ENCODE peak calls at places on chromosomes 4 and X, in four cellular contexts. T is K562, I is HCT116, F is HepG2. W is an unnamed sample.

GRCh38 chrX:129772796-129773431 is 6.8 kb upstream of the SASH3 start:
- DNase-seq in T (no peak), I (no peak), F (no peak), W (no peak)

GRCh38 chrX:110125435-110125834 is 122.5 kb downstream of the TMEM164 start:
- DNase-seq in T (no peak), I (no peak), F (peak), W (no peak)

GRCh38 chr4:121421594-121421993 is 40.8 kb upstream of the QRFPR start:
- DNase-seq in T (no peak), I (peak), F (no peak), W (no peak)

GRCh38 chr4:108336076-108336475 is 167.3 kb upstream of the LEF1 start:
- DNase-seq in T (no peak), I (no peak), F (no peak), W (no peak)

GRCh38 chrX:261858-262390 is 19.3 kb upstream of the PLCXD1 start:
- DNase-seq in T (no peak), I (no peak), F (no peak), W (no peak)

GRCh38 chr4:28229092-28229491 is 1368.5 kb downstream of the STIM2 start:
- DNase-seq in T (no peak), I (no peak), F (no peak), W (no peak)

GRCh38 chrX:133653363-133653762 is 238.1 kb upstream of the GPC4 start:
- DNase-seq in T (no peak), I (no peak), F (no peak), W (no peak)

GRCh38 chr4:132169660-132170059 is 979.4 kb upstream of the PCDH10 start:
- DNase-seq in T (no peak), I (no peak), F (no peak), W (no peak)

GRCh38 chr4:112279025-112279881 is 6.5 kb downstream of the TIFA start:
- DNase-seq in T (no peak), I (no peak), F (peak), W (no peak)

GRCh38 chrX:113473418-113473817 is 632.8 kb upstream of the AMOT start:
- DNase-seq in T (no peak), I (no peak), F (no peak), W (no peak)

GRCh38 chr4:108171541-108172230 is 3.0 kb upstream of the LEF1 start:
- DNase-seq in T (no peak), I (no peak), F (no peak), W (no peak)

GRCh38 chrX:124018031-124018430 is 56.5 kb downstream of the STAG2 start:
- DNase-seq in T (no peak), I (no peak), F (no peak), W (peak)

GRCh38 chr4:41430796-41431195 is 107.2 kb upstream of the LIMCH1 start:
- DNase-seq in T (no peak), I (no peak), F (no peak), W (no peak)

GRCh38 chrX:132609449-132609848 is 120.6 kb upstream of the MBNL3 start:
- DNase-seq in T (no peak), I (no peak), F (no peak), W (no peak)

GRCh38 chr4:149975172-149975571 is 103.1 kb upstream of the DCLK2 start:
- DNase-seq in T (no peak), I (no peak), F (no peak), W (no peak)

GRCh38 chrX:10399152-10399741 is 221.1 kb downstream of the MID1 start:
- DNase-seq in T (no peak), I (no peak), F (no peak), W (no peak)

GRCh38 chr4:67725132-67725531 is 24.2 kb upstream of the UBA6 start:
- DNase-seq in T (no peak), I (no peak), F (no peak), W (no peak)

GRCh38 chr4:57051524-57051923 is 58.7 kb downstream of the IGFBP7 start:
- DNase-seq in T (no peak), I (no peak), F (no peak), W (no peak)

GRCh38 chr4:155079866-155080265 is 128.6 kb upstream of the NPY2R start:
- DNase-seq in T (no peak), I (no peak), F (no peak), W (no peak)
- TF ChIP-seq JUND in T (no peak), I (no peak), F (no peak), W (no peak)

GRCh38 chr4:1234296-1234695 is 14.6 kb downstream of the CTBP1 start:
- DNase-seq in T (no peak), I (no peak), F (no peak), W (no peak)
- TF ChIP-seq JUND in T (no peak), I (no peak), F (no peak), W (no peak)

DNA sequence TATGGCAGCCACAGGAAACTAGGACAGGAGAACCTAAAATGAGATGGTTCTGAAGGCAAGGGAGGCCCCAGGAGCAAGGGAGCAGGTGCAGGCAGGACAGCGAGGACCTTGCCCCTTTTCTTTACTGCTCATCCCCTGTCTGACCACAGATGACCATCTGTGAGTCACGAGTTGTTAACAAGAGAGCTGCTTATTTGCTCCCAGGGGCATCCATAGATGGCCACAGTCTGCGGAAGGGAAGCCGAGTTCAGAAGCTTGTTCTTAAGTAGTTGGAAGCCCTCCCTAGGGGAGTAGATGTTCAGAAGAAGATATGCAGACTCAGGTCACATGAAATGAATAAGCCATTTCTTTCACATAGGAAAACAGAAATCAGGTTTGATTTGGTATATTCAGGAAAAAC is 69.4 kb downstream of the EVC2 start:
- DNase-seq in T (no peak), I (no peak), F (no peak), W (no peak)
- TF ChIP-seq JUND in T (no peak), I (no peak), F (no peak), W (no peak)

GRCh38 chr4:42716996-42717395 is 60.1 kb upstream of the ATP8A1 start:
- DNase-seq in T (no peak), I (no peak), F (no peak), W (no peak)

GRCh38 chr4:42718336-42718735 is 61.4 kb upstream of the ATP8A1 start:
- DNase-seq in T (no peak), I (no peak), F (no peak), W (no peak)

GRCh38 chr4:42712854-42713253 is 55.9 kb upstream of the ATP8A1 start:
- DNase-seq in T (no peak), I (no peak), F (no peak), W (no peak)

GRCh38 chr4:42713371-42713770 is 56.5 kb upstream of the ATP8A1 start:
- DNase-seq in T (no peak), I (no peak), F (no peak), W (no peak)

DNA sequence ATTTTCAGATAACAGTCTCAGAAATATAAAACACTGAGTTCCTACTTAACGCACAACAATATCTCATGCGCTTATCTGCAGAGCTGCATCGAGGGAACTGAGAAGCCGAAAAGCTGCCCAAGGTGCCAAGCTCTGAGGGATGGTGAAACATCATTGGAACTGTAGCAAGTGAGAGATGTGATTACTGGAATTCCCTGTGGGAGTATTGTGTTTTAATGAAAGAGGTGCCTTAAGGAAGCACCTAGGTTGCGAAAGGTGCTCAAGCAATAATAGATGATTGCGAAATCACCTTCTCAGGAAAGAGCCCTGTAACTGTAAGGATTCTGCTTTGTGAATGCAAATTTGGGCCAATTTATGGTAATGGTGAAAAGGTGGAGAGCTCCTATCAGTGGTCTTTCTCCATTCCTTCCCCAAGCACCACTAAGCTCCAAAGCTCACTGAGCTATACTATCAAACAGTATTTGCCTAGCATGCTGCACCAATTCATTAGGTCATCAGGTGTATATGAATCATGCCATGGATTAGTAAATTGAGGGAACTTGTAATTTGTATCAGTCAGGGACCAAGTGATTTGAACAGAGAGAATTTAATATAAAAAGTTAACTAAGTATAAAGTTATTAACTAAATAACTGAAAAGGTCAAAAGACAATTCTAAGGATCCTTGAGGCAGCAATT is 59.0 kb upstream of the ATP8A1 start:
- DNase-seq in T (no peak), I (no peak), F (no peak), W (peak)
- TF ChIP-seq JUND in T (no peak), I (no peak), F (no peak), W (no peak)

GRCh38 chr4:31084806-31085416 is 364.7 kb downstream of the PCDH7 start:
- DNase-seq in T (no peak), I (peak), F (no peak), W (no peak)
- TF ChIP-seq JUND in T (no peak), I (peak), F (no peak), W (no peak)

DNA sequence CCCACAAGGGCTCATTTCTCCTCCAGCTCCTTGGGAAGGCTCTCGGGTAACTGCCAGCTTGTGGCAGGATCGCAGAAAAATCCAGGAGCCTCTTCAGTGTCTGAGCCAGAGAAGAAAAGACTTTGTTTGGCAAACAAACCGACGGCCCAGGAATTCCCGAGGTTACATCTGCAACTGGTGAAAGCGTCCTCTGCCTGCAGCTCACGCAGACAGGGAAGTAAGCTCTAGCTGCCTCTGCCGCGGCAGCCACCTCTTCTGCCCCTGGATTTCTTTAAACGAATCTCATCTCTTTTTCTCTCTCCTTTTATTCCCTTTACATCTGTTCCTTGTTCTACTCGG is 289 bp downstream of the DCHS2 start:
- DNase-seq in T (no peak), I (no peak), F (no peak), W (peak)
- TF ChIP-seq JUND in T (no peak), I (no peak), F (no peak), W (no peak)

GRCh38 chrX:107556967-107557366 is 71.3 kb upstream of the PRPS1 start:
- DNase-seq in T (no peak), I (no peak), F (no peak), W (no peak)
- TF ChIP-seq JUND in T (no peak), I (no peak), F (no peak), W (no peak)

GRCh38 chr4:152460488-152460887 is 75.4 kb downstream of the FBXW7 start:
- DNase-seq in T (no peak), I (no peak), F (peak), W (no peak)
- TF ChIP-seq JUND in T (no peak), I (no peak), F (no peak), W (no peak)

DNA sequence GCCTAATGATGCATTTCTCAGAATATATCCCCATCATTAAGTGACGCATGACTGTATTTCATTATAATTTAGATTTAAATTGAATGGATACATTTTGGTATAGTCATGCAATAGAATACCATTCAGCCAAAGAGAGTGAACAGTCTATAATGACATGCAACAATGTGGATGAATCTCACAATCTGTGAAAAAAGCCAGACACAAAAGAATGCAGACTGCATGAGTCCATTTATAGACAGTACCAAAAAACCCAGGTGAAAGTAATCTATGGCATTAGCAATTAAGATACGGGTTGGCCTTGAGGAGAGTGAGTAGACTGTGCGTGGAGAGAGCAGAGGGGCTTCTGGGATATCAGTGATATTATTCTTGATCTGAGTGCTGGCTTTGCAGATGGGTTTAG is 239.7 kb upstream of the PGRMC2 start:
- DNase-seq in T (no peak), I (no peak), F (no peak), W (no peak)
- TF ChIP-seq JUND in T (no peak), I (no peak), F (no peak), W (no peak)

W was measured in T47D.